ENCODE peak calls at places on chromosomes 16 and 17, in six cellular contexts. One of them, this sample, is unnamed.

GRCh38 chr16:30922420-30922959 is 882 bp upstream of the FBXL19 start:
- DNase-seq in COR-L47: peak; percentile 99
- DNase-seq in RCC 7860: peak; percentile 98
- DNase-seq in mucosa of gallbladder: peak; percentile 100
- DNase-seq in gastrocnemius medialis: peak; percentile 100
- DNase-seq in left lobe of liver: peak; percentile 100
- DNase-seq in this sample: peak; percentile 100

GRCh38 chr17:78613423-78613822 is 36.2 kb upstream of the DNAH17 start:
- DNase-seq in COR-L47: no peak
- DNase-seq in RCC 7860: no peak
- DNase-seq in mucosa of gallbladder: no peak
- DNase-seq in gastrocnemius medialis: no peak
- DNase-seq in left lobe of liver: no peak
- DNase-seq in this sample: no peak

GRCh38 chr16:56930516-56931252 is 1.3 kb upstream of the HERPUD1 start:
- DNase-seq in COR-L47: no peak
- DNase-seq in RCC 7860: no peak
- DNase-seq in mucosa of gallbladder: no peak
- DNase-seq in gastrocnemius medialis: no peak
- DNase-seq in left lobe of liver: no peak
- DNase-seq in this sample: no peak

GRCh38 chr16:19681637-19682036 is 36.4 kb downstream of the KNOP1 start:
- DNase-seq in COR-L47: no peak
- DNase-seq in RCC 7860: no peak
- DNase-seq in mucosa of gallbladder: no peak
- DNase-seq in gastrocnemius medialis: no peak
- DNase-seq in left lobe of liver: no peak
- DNase-seq in this sample: no peak

GRCh38 chr17:74156878-74157277 is 46.6 kb upstream of the RPL38 start:
- DNase-seq in COR-L47: no peak
- DNase-seq in RCC 7860: no peak
- DNase-seq in mucosa of gallbladder: no peak
- DNase-seq in gastrocnemius medialis: no peak
- DNase-seq in left lobe of liver: peak; percentile 5
- DNase-seq in this sample: no peak

GRCh38 chr17:38982858-38983746 is 15.9 kb upstream of the FBXO47 start:
- DNase-seq in COR-L47: peak; percentile 62
- DNase-seq in RCC 7860: peak; percentile 59
- DNase-seq in mucosa of gallbladder: peak; percentile 44
- DNase-seq in gastrocnemius medialis: peak; percentile 17
- DNase-seq in left lobe of liver: no peak
- DNase-seq in this sample: no peak

GRCh38 chr16:11053916-11054460 is 109.6 kb downstream of the CLEC16A start:
- DNase-seq in COR-L47: no peak
- DNase-seq in RCC 7860: no peak
- DNase-seq in mucosa of gallbladder: no peak
- DNase-seq in gastrocnemius medialis: no peak
- DNase-seq in left lobe of liver: no peak
- DNase-seq in this sample: no peak

GRCh38 chr17:81386141-81386645 is 9.1 kb upstream of the BAHCC1 start:
- DNase-seq in COR-L47: no peak
- DNase-seq in RCC 7860: no peak
- DNase-seq in mucosa of gallbladder: no peak
- DNase-seq in gastrocnemius medialis: no peak
- DNase-seq in left lobe of liver: no peak
- DNase-seq in this sample: no peak

GRCh38 chr16:49967012-49967559 is 57.9 kb upstream of the CNEP1R1 start:
- DNase-seq in COR-L47: no peak
- DNase-seq in RCC 7860: no peak
- DNase-seq in mucosa of gallbladder: no peak
- DNase-seq in gastrocnemius medialis: no peak
- DNase-seq in left lobe of liver: no peak
- DNase-seq in this sample: no peak

GRCh38 chr17:65447823-65448222 is 113.6 kb downstream of the AXIN2 start:
- DNase-seq in COR-L47: no peak
- DNase-seq in RCC 7860: no peak
- DNase-seq in mucosa of gallbladder: no peak
- DNase-seq in gastrocnemius medialis: no peak
- DNase-seq in left lobe of liver: no peak
- DNase-seq in this sample: no peak

GRCh38 chr16:1493746-1494094 is 560 bp downstream of the TELO2 start:
- DNase-seq in COR-L47: no peak
- DNase-seq in RCC 7860: no peak
- DNase-seq in mucosa of gallbladder: no peak
- DNase-seq in gastrocnemius medialis: no peak
- DNase-seq in left lobe of liver: no peak
- DNase-seq in this sample: no peak

GRCh38 chr16:84616515-84616914 is 1.4 kb downstream of the COTL1 start:
- DNase-seq in COR-L47: no peak
- DNase-seq in RCC 7860: no peak
- DNase-seq in mucosa of gallbladder: no peak
- DNase-seq in gastrocnemius medialis: no peak
- DNase-seq in left lobe of liver: no peak
- DNase-seq in this sample: no peak

GRCh38 chr16:80570106-80570478 is 29.3 kb downstream of the DYNLRB2 start:
- DNase-seq in COR-L47: no peak
- DNase-seq in RCC 7860: peak; percentile 35
- DNase-seq in mucosa of gallbladder: no peak
- DNase-seq in gastrocnemius medialis: no peak
- DNase-seq in left lobe of liver: peak; percentile 51
- DNase-seq in this sample: no peak

GRCh38 chr16:24074574-24074973 is 181.6 kb upstream of the CACNG3 start:
- DNase-seq in COR-L47: no peak
- DNase-seq in RCC 7860: no peak
- DNase-seq in mucosa of gallbladder: no peak
- DNase-seq in gastrocnemius medialis: no peak
- DNase-seq in left lobe of liver: no peak
- DNase-seq in this sample: peak; percentile 38

GRCh38 chr17:67067571-67068517 is 23.5 kb downstream of the CACNG1 start:
- DNase-seq in COR-L47: no peak
- DNase-seq in RCC 7860: no peak
- DNase-seq in mucosa of gallbladder: no peak
- DNase-seq in gastrocnemius medialis: no peak
- DNase-seq in left lobe of liver: no peak
- DNase-seq in this sample: no peak

GRCh38 chr17:51764387-51764971 is 394.0 kb downstream of the CA10 start:
- DNase-seq in COR-L47: peak; percentile 27
- DNase-seq in RCC 7860: peak; percentile 52
- DNase-seq in mucosa of gallbladder: peak; percentile 33
- DNase-seq in gastrocnemius medialis: no peak
- DNase-seq in left lobe of liver: peak; percentile 50
- DNase-seq in this sample: peak; percentile 59

GRCh38 chr17:12402963-12403622 is 262.6 kb upstream of the MYOCD start:
- DNase-seq in COR-L47: no peak
- DNase-seq in RCC 7860: no peak
- DNase-seq in mucosa of gallbladder: no peak
- DNase-seq in gastrocnemius medialis: no peak
- DNase-seq in left lobe of liver: no peak
- DNase-seq in this sample: no peak

GRCh38 chr17:70242781-70243437 is 73.6 kb downstream of the KCNJ2 start:
- DNase-seq in COR-L47: no peak
- DNase-seq in RCC 7860: no peak
- DNase-seq in mucosa of gallbladder: no peak
- DNase-seq in gastrocnemius medialis: no peak
- DNase-seq in left lobe of liver: no peak
- DNase-seq in this sample: no peak

GRCh38 chr16:4624827-4625616 is 396 bp downstream of the MGRN1 start:
- DNase-seq in COR-L47: no peak
- DNase-seq in RCC 7860: peak; percentile 22
- DNase-seq in mucosa of gallbladder: peak; percentile 56
- DNase-seq in gastrocnemius medialis: no peak
- DNase-seq in left lobe of liver: peak; percentile 66
- DNase-seq in this sample: peak; percentile 82

GRCh38 chr17:16938496-16939270 is 33.2 kb downstream of the TNFRSF13B start:
- DNase-seq in COR-L47: no peak
- DNase-seq in RCC 7860: no peak
- DNase-seq in mucosa of gallbladder: no peak
- DNase-seq in gastrocnemius medialis: no peak
- DNase-seq in left lobe of liver: peak; percentile 16
- DNase-seq in this sample: no peak

This sample was measured in right atrium auricular region.